ENCODE peak calls at places on chromosomes 13 and 19, in seven cellular contexts. O, L, H, F, X, J and B are unnamed samples.

GRCh38 chr19:1833540-1833939 is 14.7 kb downstream of the REXO1 start:
- DNase-seq in O (no peak), L (no peak), H (no peak), F (no peak), X (no peak), J (no peak), B (no peak)

GRCh38 chr13:110125157-110125556 is 181.8 kb downstream of the COL4A1 start:
- DNase-seq in O (no peak), L (no peak), H (no peak), F (no peak), X (no peak), J (no peak), B (no peak)

GRCh38 chr19:8615813-8616596 is 5.5 kb upstream of the ADAMTS10 start:
- DNase-seq in O (peak; percentile 64), L (peak; percentile 67), H (peak; percentile 66), F (no peak), X (peak; percentile 55), J (peak; percentile 50), B (peak; percentile 77)

GRCh38 chr13:64551755-64552154 is 2678.4 kb downstream of the PCDH9 start:
- DNase-seq in O (no peak), L (no peak), H (no peak), F (no peak), X (peak; percentile 62), J (peak; percentile 64), B (no peak)

GRCh38 chr19:13835791-13836723 is 40.8 kb downstream of the ZSWIM4 start:
- DNase-seq in O (no peak), L (no peak), H (no peak), F (no peak), X (no peak), J (peak; percentile 84), B (peak; percentile 82)

GRCh38 chr19:31120952-31121351 is 228.3 kb downstream of the TSHZ3 start:
- DNase-seq in O (no peak), L (no peak), H (no peak), F (no peak), X (no peak), J (no peak), B (no peak)

GRCh38 chr19:719636-720377 is 11.1 kb downstream of the PALM start:
- DNase-seq in O (no peak), L (no peak), H (no peak), F (no peak), X (no peak), J (no peak), B (no peak)

GRCh38 chr19:38202504-38202903 is 21.5 kb downstream of the DPF1 start:
- DNase-seq in O (no peak), L (no peak), H (no peak), F (no peak), X (no peak), J (no peak), B (no peak)

GRCh38 chr13:101942038-101942437 is 459.8 kb downstream of the FGF14 start:
- DNase-seq in O (peak; percentile 54), L (no peak), H (peak; percentile 71), F (no peak), X (peak; percentile 16), J (peak; percentile 44), B (peak; percentile 61)

GRCh38 chr19:658916-659839 is 3.8 kb downstream of the RNF126 start:
- DNase-seq in O (no peak), L (no peak), H (no peak), F (no peak), X (no peak), J (no peak), B (no peak)

GRCh38 chr19:53877361-53877766 is 4.6 kb upstream of the PRKCG start:
- DNase-seq in O (no peak), L (no peak), H (no peak), F (no peak), X (no peak), J (peak; percentile 73), B (peak; percentile 79)
- H3K4ac ChIP-seq in O (no peak overlapping the region), L (no peak overlapping the region), H (no peak overlapping the region), F (no peak overlapping the region), X (no peak overlapping the region), J (no peak overlapping the region), B (no peak overlapping the region)

GRCh38 chr13:30364133-30364532 is 56.8 kb upstream of the KATNAL1 start:
- DNase-seq in O (no peak), L (no peak), H (peak; percentile 50), F (no peak), X (peak; percentile 60), J (peak; percentile 61), B (no peak)

GRCh38 chr13:30367296-30367695 is 55.0 kb upstream of the UBE2L5 start:
- DNase-seq in O (no peak), L (no peak), H (no peak), F (no peak), X (no peak), J (no peak), B (peak; percentile 46)

GRCh38 chr13:30364876-30365275 is 57.4 kb upstream of the UBE2L5 start:
- DNase-seq in O (no peak), L (no peak), H (peak; percentile 53), F (no peak), X (peak; percentile 48), J (peak; percentile 47), B (no peak)

GRCh38 chr13:30363725-30364124 is 56.4 kb upstream of the KATNAL1 start:
- DNase-seq in O (no peak), L (no peak), H (no peak), F (no peak), X (no peak), J (no peak), B (no peak)

GRCh38 chr13:30366083-30366482 is 56.2 kb upstream of the UBE2L5 start:
- DNase-seq in O (no peak), L (no peak), H (no peak), F (no peak), X (no peak), J (no peak), B (no peak)
- H3K4ac ChIP-seq in O (no peak overlapping the region), L (no peak overlapping the region), H (no peak overlapping the region), F (no peak overlapping the region), X (no peak overlapping the region), J (peak overlapping the region; percentile 9), B (no peak overlapping the region)

GRCh38 chr19:45187421-45188100 is 9.0 kb downstream of the BLOC1S3 start:
- DNase-seq in O (no peak), L (peak; percentile 63), H (peak; percentile 57), F (no peak), X (no peak), J (no peak), B (no peak)
- H3K4ac ChIP-seq in O (no peak overlapping the region), L (no peak overlapping the region), H (no peak overlapping the region), F (no peak overlapping the region), X (no peak overlapping the region), J (no peak overlapping the region), B (no peak overlapping the region)

GRCh38 chr19:39318071-39318470 is 2.6 kb downstream of the LRFN1 start:
- DNase-seq in O (no peak), L (no peak), H (no peak), F (no peak), X (no peak), J (no peak), B (no peak)

GRCh38 chr19:39317476-39317875 is 3.2 kb downstream of the LRFN1 start:
- DNase-seq in O (no peak), L (no peak), H (no peak), F (no peak), X (no peak), J (no peak), B (no peak)

GRCh38 chr19:39314016-39314728 is 6.5 kb downstream of the LRFN1 start:
- DNase-seq in O (no peak), L (no peak), H (no peak), F (no peak), X (no peak), J (no peak), B (no peak)

GRCh38 chr19:39316627-39317321 is 3.9 kb downstream of the LRFN1 start:
- DNase-seq in O (no peak), L (no peak), H (no peak), F (no peak), X (no peak), J (no peak), B (no peak)

GRCh38 chr19:39315933-39316332 is 4.7 kb downstream of the LRFN1 start:
- DNase-seq in O (no peak), L (no peak), H (no peak), F (no peak), X (no peak), J (no peak), B (no peak)
- H3K4ac ChIP-seq in O (no peak overlapping the region), L (no peak overlapping the region), H (no peak overlapping the region), F (no peak overlapping the region), X (no peak overlapping the region), J (no peak overlapping the region), B (no peak overlapping the region)

GRCh38 chr13:25037057-25037813 is 58.7 kb upstream of the PABPC3 start:
- DNase-seq in O (peak; percentile 59), L (peak; percentile 74), H (peak; percentile 91), F (no peak), X (peak; percentile 65), J (peak; percentile 65), B (no peak)

GRCh38 chr13:25034173-25034572 is 61.8 kb upstream of the PABPC3 start:
- DNase-seq in O (no peak), L (no peak), H (no peak), F (no peak), X (no peak), J (no peak), B (no peak)

GRCh38 chr13:25032160-25032559 is 63.8 kb upstream of the PABPC3 start:
- DNase-seq in O (no peak), L (no peak), H (no peak), F (no peak), X (no peak), J (no peak), B (no peak)
- H3K4ac ChIP-seq in O (no peak overlapping the region), L (no peak overlapping the region), H (no peak overlapping the region), F (no peak overlapping the region), X (no peak overlapping the region), J (no peak overlapping the region), B (no peak overlapping the region)

DNA sequence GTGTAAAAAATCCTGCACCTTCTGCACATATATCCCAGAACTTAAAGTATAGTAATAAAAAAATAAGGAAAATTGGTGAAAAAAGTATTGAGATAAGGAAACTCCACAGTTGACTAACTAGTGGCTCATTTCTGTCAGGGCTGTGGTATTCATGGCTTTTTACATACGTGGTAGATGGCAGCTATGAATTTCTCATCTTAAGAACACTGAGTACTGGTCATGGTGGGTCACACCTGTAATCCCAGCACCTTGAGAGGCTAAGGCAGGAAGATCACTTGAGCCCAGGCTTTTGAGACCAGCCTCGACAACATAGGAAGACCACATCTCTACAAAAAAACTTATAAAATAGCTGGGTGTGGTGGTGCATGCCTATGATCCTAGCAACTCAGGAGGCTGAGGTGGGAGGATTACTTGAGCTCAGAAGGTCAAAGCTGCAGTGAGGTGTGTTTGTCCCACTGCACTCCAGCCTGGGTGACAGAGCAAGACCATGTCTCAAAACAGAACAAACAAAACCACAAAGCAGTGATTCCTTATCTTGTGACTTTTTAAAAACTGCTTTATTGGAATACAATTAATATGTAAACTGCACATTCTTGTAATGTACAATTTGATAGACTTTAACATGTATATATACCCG is 16.8 kb downstream of the SLAIN1 start:
- DNase-seq in O (no peak), L (no peak), H (no peak), F (no peak), X (no peak), J (no peak), B (no peak)
- H3K4ac ChIP-seq in O (no peak overlapping the region), L (no peak overlapping the region), H (no peak overlapping the region), F (no peak overlapping the region), X (no peak overlapping the region), J (no peak overlapping the region), B (no peak overlapping the region)

DNA sequence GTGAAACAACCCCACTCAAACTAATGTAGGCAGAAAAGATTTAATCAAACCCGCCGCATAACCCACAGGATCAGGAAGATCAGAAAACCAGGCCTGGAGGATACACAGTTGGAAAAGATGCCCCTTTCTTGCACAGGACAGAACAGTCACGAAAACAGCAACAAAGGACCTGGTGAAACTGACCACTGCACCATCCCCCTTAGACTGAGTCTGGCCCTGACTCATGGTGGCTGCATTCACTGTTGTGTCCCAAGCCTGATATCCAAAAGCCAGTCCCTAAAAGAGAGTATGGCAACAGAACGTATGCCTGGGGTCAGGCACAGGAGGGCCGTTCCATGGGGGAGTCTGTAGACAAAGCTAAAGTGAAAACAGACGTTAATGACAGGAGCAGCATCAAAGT is 301.1 kb upstream of the NBEA start:
- DNase-seq in O (no peak), L (no peak), H (no peak), F (no peak), X (no peak), J (no peak), B (no peak)
- H3K4ac ChIP-seq in O (no peak overlapping the region), L (no peak overlapping the region), H (no peak overlapping the region), F (no peak overlapping the region), X (no peak overlapping the region), J (no peak overlapping the region), B (no peak overlapping the region)